ENCODE peak calls at places on chromosomes 6 and 20, in six cellular contexts. B is brain microvascular endothelial cell, X is GM23338, P is body of pancreas, V is MM.1S, O is uterus. M is an unnamed sample.

GRCh38 chr20:63680857-63681608 is 15.4 kb upstream of the TNFRSF6B start:
- DNase-seq in X (no peak), P (no peak), V (no peak), O (no peak), B (no peak), M (no peak)

GRCh38 chr6:85868685-85869084 is 226.0 kb upstream of the SYNCRIP start:
- DNase-seq in P (no peak), O (no peak), V (no peak), B (no peak), X (no peak), M (no peak)

GRCh38 chr20:34369265-34369664 is 6.2 kb downstream of the ITCH start:
- DNase-seq in V (no peak), X (no peak), B (no peak), O (no peak), P (no peak), M (no peak)

GRCh38 chr6:17427617-17428016 is 34.2 kb downstream of the CAP2 start:
- DNase-seq in B (no peak), O (no peak), P (no peak), V (no peak), X (no peak), M (no peak)

GRCh38 chr6:18601515-18602035 is 214.4 kb downstream of the RNF144B start:
- DNase-seq in X (no peak), P (no peak), V (no peak), B (no peak), O (no peak), M (peak)

GRCh38 chr20:10314198-10314597 is 95.6 kb downstream of the SNAP25 start:
- DNase-seq in O (no peak), P (no peak), V (no peak), B (peak), X (no peak), M (no peak)

GRCh38 chr6:36713846-36714245 is 16.2 kb downstream of the RAB44 start:
- DNase-seq in V (no peak), B (no peak), O (no peak), X (no peak), P (no peak), M (no peak)

GRCh38 chr6:83708970-83709747 is at the start of gene SNAP91:
- DNase-seq in V (peak), O (no peak), P (peak), B (no peak), X (peak), M (peak)

GRCh38 chr6:155130161-155130853 is 133.5 kb upstream of the CLDN20 start:
- DNase-seq in X (no peak), O (no peak), B (no peak), P (no peak), V (no peak), M (no peak)

DNA sequence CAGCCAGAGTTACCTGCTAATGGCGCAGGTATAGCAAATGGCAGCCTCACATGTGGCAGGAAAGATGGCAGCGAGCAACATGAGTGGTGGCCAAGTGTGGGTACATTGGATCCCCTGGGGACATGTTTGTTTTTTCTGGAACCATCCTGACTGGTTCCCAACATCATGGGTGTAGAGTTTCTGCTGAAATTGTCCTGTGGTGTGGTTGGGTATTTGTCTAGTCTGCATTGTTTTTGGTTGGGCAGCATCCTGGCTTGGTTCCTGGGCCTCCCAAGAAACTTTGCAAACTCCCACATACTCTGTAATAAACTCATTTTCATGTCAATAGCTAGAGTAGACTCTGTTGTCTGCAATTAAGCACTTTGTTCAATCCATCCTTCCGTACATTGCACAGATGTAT is 282.6 kb downstream of the CDC5L start:
- DNase-seq in V (no peak), P (no peak), X (no peak), O (no peak), B (no peak), M (peak)
- H3K27ac ChIP-seq in V (no peak), P (no peak), X (no peak), O (no peak), B (no peak), M (peak)

GRCh38 chr20:36155629-36155971 is 1.1 kb downstream of the EPB41L1 start:
- DNase-seq in P (no peak), X (no peak), B (no peak), V (no peak), O (no peak), M (no peak)
- H3K4me3 ChIP-seq in P (no peak), X (peak), B (no peak), V (no peak), O (peak), M (no peak)

DNA sequence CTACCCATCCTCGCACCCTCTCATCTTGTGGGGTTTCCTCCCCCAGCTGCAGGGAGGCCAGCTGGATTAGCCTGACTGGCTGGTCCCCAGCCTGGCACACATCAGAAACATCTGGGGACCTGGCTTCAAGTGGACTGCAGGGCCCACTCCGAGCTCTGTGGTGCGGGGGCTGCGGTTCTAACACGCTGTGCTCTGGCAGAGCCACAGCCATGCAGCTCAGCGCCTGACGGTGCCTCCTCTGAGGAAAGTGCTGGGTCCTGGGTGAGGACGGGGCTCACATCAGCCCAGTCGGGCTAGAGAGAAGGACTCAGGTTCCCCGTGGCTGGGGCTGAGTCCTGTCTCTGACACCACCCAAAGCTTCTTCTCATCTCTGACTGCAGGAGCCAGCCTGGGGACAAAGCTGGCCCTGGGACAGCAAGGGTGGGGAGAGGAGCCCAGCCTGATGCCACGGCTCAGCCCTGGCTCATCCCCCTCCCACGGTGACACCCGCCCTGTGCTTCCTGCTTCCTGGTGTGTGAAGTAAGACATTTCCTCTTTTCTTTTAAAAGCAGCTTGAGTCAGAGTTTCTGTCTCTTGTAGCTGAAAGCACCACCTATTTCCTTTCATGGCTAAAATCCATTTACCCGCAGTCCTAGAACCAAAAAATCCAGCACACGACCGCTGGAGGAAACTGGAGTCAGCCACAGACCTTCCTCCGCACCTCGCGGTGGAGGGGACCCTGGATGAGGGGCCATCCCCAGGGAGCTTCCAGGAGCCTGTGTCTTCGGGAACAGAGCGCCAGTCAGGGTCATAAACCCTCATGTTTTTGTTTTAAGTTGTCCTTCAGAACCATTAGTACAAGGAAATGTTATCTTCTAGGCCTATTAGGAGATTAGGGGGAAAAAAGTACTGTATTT is 127.3 kb upstream of the AFDN start:
- DNase-seq in B (peak), O (peak), X (no peak), V (no peak), P (peak), M (no peak)
- H3K27ac ChIP-seq in B (no peak), O (peak), X (no peak), V (no peak), P (peak), M (no peak)

GRCh38 chr20:53582574-53583351 is 10.9 kb downstream of the ZNF217 start:
- DNase-seq in X (no peak), O (peak), V (no peak), B (peak), P (no peak), M (no peak)
- H3K4me3 ChIP-seq in X (no peak), O (no peak), V (peak), B (no peak), P (no peak), M (no peak)

DNA sequence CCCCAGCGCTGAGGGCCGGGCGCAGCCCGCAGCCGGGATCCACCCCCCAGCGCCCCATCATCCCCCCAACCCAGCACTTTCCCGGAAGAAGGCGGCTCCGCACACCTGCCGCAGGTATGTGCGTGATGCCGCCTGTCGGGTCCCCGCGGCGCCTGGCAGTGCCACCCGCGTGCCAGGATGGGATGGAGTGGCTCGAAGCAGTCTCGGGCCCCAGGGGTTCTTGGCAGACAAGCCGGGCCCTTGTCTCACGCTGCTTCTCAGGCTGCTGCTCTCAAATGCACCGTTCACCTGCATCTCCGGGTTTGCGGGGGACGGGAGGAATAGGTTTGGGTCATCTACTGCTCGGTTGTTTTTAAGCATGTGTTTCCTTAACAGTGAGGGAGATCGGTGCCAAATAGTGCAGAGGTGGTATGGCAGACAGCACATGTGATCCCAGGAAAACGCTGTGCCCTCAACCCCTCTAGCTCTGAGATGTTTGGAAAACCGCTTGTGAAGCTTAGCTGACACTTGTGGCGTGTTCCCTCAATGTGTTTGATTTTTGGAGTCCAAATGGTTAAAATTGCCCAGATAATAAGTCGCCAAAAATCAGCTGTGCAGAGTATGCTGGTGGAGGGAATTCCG is 847 bp downstream of the MYLIP start:
- DNase-seq in O (peak), V (peak), X (peak), B (no peak), P (peak), M (no peak)
- H3K27ac ChIP-seq in O (peak), V (peak), X (no peak), B (peak), P (peak), M (peak)

GRCh38 chr6:89251170-89251569 is 34.0 kb upstream of the GABRR1 start:
- DNase-seq in X (no peak), O (no peak), V (no peak), P (no peak), B (no peak), M (no peak)

GRCh38 chr6:89252902-89253301 is 35.7 kb upstream of the GABRR1 start:
- DNase-seq in V (no peak), O (no peak), X (no peak), B (no peak), P (no peak), M (no peak)

GRCh38 chr6:89254569-89254968 is 37.4 kb upstream of the GABRR1 start:
- DNase-seq in V (no peak), O (no peak), P (no peak), B (no peak), X (no peak), M (no peak)

GRCh38 chr6:89250239-89250638 is 33.1 kb upstream of the GABRR1 start:
- DNase-seq in V (no peak), O (no peak), P (no peak), X (no peak), B (no peak), M (no peak)

GRCh38 chr6:89251976-89252375 is 34.8 kb upstream of the GABRR1 start:
- DNase-seq in O (no peak), B (no peak), V (no peak), X (no peak), P (no peak), M (no peak)
- H3K4me3 ChIP-seq in O (no peak), B (no peak), V (no peak), X (no peak), P (no peak), M (no peak)

M was measured in SJCRH30.